ENCODE peak calls at places on chromosome 17, in seven cellular contexts. O is AG04449, M is lung, Q is kidney epithelial cell, L is stomach, H is progenitor cell of endocrine pancreas, F is thyroid gland. P is an unnamed sample.

GRCh38 chr17:77528516-77529327 is 388.0 kb downstream of the SEC14L1 start:
- DNase-seq in O (no peak), M (no peak), Q (no peak), L (no peak), H (peak; percentile 32), F (no peak), P (peak; percentile 81)

GRCh38 chr17:5780476-5780875 is 196.2 kb upstream of the NLRP1 start:
- DNase-seq in O (no peak), M (no peak), Q (peak; percentile 69), L (no peak), H (no peak), F (no peak), P (no peak)

GRCh38 chr17:4600563-4600962 is 16.2 kb downstream of the SMTNL2 start:
- DNase-seq in O (no peak), M (no peak), Q (no peak), L (no peak), H (no peak), F (no peak), P (peak; percentile 72)

GRCh38 chr17:67439269-67439668 is 62.2 kb downstream of the PITPNC1 start:
- DNase-seq in O (no peak), M (no peak), Q (no peak), L (no peak), H (no peak), F (no peak), P (no peak)

GRCh38 chr17:35257080-35257701 is 14.3 kb downstream of the SLFN5 start:
- DNase-seq in O (no peak), M (peak; percentile 65), Q (no peak), L (peak; percentile 89), H (no peak), F (peak; percentile 77), P (no peak)

GRCh38 chr17:8326591-8327583 is 12.8 kb upstream of the ODF4 start:
- DNase-seq in O (no peak), M (no peak), Q (no peak), L (peak; percentile 37), H (peak; percentile 31), F (peak; percentile 27), P (peak; percentile 56)

GRCh38 chr17:73262676-73263642 is 1.3 kb upstream of the CPSF4L start:
- DNase-seq in O (no peak), M (no peak), Q (no peak), L (no peak), H (no peak), F (no peak), P (no peak)

GRCh38 chr17:55816532-55817272 is 65.9 kb downstream of the PCTP start:
- DNase-seq in O (no peak), M (no peak), Q (no peak), L (no peak), H (no peak), F (no peak), P (no peak)

GRCh38 chr17:73404246-73404645 is 92.4 kb upstream of the CDC42EP4 start:
- DNase-seq in O (no peak), M (no peak), Q (no peak), L (no peak), H (no peak), F (no peak), P (no peak)

GRCh38 chr17:57356722-57357391 is 100.5 kb downstream of the MSI2 start:
- DNase-seq in O (no peak), M (no peak), Q (no peak), L (peak; percentile 30), H (no peak), F (peak; percentile 46), P (no peak)

GRCh38 chr17:72219136-72219823 is 98.5 kb downstream of the SOX9 start:
- DNase-seq in O (no peak), M (no peak), Q (no peak), L (no peak), H (no peak), F (peak; percentile 5), P (peak; percentile 34)

GRCh38 chr17:46805771-46806170 is 12.7 kb downstream of the WNT3 start:
- DNase-seq in O (no peak), M (no peak), Q (no peak), L (no peak), H (no peak), F (no peak), P (no peak)

GRCh38 chr17:30805944-30806456 is 18.5 kb downstream of the CRLF3 start:
- DNase-seq in O (no peak), M (no peak), Q (no peak), L (no peak), H (no peak), F (no peak), P (no peak)
- TF ChIP-seq CTCF in O (no peak), M (no peak), Q (no peak), L (no peak), H (no peak), F (peak; percentile 9), P (no peak)

GRCh38 chr17:42062673-42063072 is 12.3 kb upstream of the C17orf113 start:
- DNase-seq in O (no peak), M (no peak), Q (no peak), L (no peak), H (no peak), F (no peak), P (no peak)

GRCh38 chr17:42068979-42069378 is 18.6 kb upstream of the C17orf113 start:
- DNase-seq in O (no peak), M (no peak), Q (no peak), L (no peak), H (no peak), F (no peak), P (no peak)

GRCh38 chr17:42065201-42065600 is 14.8 kb upstream of the C17orf113 start:
- DNase-seq in O (no peak), M (no peak), Q (no peak), L (no peak), H (no peak), F (no peak), P (no peak)

GRCh38 chr17:42071810-42072209 is 21.4 kb upstream of the C17orf113 start:
- DNase-seq in O (no peak), M (no peak), Q (no peak), L (no peak), H (no peak), F (no peak), P (no peak)

GRCh38 chr17:42067371-42068180 is 17.2 kb upstream of the C17orf113 start:
- DNase-seq in O (no peak), M (peak; percentile 67), Q (no peak), L (peak; percentile 74), H (peak; percentile 68), F (peak; percentile 58), P (peak; percentile 88)
- TF ChIP-seq CTCF in O (peak; percentile 89), M (peak; percentile 70), Q (peak; percentile 83), L (peak; percentile 98), H (peak; percentile 89), F (peak; percentile 89), P (peak; percentile 91)

GRCh38 chr17:28854457-28855382 is at the start of gene ERAL1:
- DNase-seq in O (peak; percentile 36), M (peak; percentile 87), Q (peak; percentile 63), L (peak; percentile 85), H (peak; percentile 62), F (peak; percentile 83), P (peak; percentile 79)
- TF ChIP-seq CTCF in O (peak; percentile 19), M (no peak), Q (no peak), L (no peak), H (peak; percentile 6), F (no peak), P (no peak)

DNA sequence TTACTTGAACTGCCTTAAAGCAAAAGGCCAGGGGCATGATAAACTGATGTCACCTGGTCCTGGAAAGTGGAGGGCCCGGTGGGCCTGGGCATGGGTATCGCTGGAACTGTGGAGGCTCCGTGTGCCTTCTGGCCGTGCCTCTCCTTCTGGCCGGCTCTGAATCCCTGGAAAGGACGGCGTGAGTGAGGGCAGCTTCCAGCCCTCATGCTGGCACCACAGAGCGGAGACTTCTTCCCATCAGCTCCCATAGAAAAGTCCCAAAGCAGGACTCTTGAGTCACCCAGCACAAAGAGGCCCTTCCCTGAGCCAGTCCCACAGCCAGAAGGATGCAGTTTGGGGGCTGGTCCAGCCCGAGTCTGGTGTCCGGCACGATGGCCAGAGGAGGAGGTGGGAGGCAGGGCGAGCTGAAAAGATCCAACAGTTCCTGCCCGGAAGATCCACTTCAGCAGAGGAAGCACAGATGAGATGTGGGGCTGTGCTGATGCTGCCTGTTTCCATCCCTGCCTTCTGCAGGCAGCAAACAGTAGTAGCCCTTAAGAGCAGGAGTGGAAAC is 7.8 kb downstream of the GAA start:
- DNase-seq in O (no peak), M (no peak), Q (no peak), L (no peak), H (no peak), F (no peak), P (no peak)
- TF ChIP-seq CTCF in O (no peak), M (no peak), Q (no peak), L (no peak), H (no peak), F (no peak), P (no peak)

DNA sequence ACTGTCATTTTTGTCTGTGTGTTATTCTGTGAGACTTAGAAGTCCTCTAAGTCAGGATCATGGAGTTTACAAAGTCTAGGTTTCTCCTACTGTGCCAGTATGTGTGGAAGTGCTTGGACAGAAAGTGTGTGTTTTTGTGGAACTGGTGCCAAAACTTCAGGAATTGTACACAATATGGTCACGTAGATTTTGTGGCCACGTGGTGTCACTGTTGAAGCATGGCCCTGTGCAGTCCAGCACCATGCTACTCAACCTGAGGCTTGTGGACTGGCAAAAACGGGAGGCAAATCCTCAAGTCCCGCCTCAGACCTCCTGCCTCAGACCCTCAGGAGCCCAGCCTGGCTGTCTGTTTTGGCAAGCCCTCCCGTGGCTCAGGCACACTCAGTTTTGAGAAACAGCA is 16.7 kb upstream of the ALKBH5 start:
- DNase-seq in O (no peak), M (no peak), Q (no peak), L (peak; percentile 44), H (no peak), F (no peak), P (no peak)
- TF ChIP-seq CTCF in O (no peak), M (no peak), Q (no peak), L (no peak), H (no peak), F (no peak), P (no peak)

DNA sequence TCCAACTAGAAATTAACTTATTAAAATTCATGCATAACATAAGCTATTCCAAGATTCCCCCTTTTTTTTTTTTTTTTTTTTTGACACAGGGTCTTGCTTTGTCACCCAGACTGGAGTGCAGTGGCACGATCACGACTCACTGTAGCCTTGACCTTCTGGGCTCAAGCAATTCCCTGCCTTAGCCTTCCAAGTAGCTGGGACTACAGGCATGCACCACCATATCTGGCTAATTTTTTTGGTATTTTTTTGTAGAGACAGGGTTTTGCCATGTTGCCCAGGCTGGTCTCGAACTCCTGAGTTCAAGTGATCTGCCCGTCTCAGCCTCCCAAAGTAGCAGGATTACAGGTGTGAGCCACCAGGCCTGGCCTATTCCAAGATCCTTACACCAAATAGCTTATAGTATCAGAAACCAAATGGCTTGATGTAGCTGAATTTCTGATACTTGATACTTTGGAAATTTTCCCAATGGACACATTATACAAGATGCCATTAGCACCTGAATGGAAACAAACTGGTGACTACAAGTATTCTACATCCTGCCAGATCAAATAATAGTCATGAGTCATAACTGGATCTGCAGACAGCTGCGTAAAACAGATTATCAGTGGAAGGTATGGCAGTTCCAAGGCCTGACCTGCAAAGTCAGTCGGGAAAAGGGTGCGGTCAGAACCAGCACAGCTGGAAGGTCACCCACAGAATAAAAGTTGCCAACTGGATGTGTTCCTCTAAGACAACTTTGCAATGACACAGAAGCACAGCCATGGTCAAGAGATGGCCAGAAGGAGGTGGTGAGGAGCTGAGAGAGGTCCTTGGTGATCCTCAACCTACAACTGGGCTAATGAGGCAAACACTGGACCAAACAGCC is 14.5 kb downstream of the TUBG1 start:
- DNase-seq in O (no peak), M (no peak), Q (no peak), L (peak; percentile 81), H (no peak), F (no peak), P (no peak)
- TF ChIP-seq CTCF in O (no peak), M (no peak), Q (no peak), L (no peak), H (no peak), F (no peak), P (no peak)

GRCh38 chr17:28675980-28676379 is 14.0 kb downstream of the SUPT6H start:
- DNase-seq in O (no peak), M (no peak), Q (no peak), L (no peak), H (no peak), F (no peak), P (no peak)
- TF ChIP-seq CTCF in O (no peak), M (no peak), Q (peak; percentile 47), L (no peak), H (peak; percentile 47), F (no peak), P (no peak)

P was measured in nephron progenitor cell.